ENCODE peak calls at places on chromosome 21, in five cellular contexts. G, X, P, H and T are unnamed samples.

GRCh38 chr21:45937721-45938452 is 43.7 kb upstream of the COL6A1 start:
- DNase-seq in G (no peak), X (no peak), P (no peak), H (no peak), T (no peak)

GRCh38 chr21:28212056-28212455 is 780.6 kb downstream of the LTN1 start:
- DNase-seq in G (no peak), X (no peak), P (no peak), H (no peak), T (no peak)

GRCh38 chr21:46667735-46668380 is 32.4 kb downstream of the PRMT2 start:
- DNase-seq in G (peak; percentile 62), X (peak; percentile 35), P (no peak), H (no peak), T (peak; percentile 74)

GRCh38 chr21:44347911-44348451 is 5.4 kb upstream of the TRPM2 start:
- DNase-seq in G (no peak), X (no peak), P (no peak), H (no peak), T (no peak)

GRCh38 chr21:46454634-46455390 is 3.9 kb upstream of the DIP2A start:
- DNase-seq in G (no peak), X (no peak), P (no peak), H (no peak), T (no peak)

GRCh38 chr21:15850645-15851044 is 120.9 kb downstream of the USP25 start:
- DNase-seq in G (peak; percentile 71), X (no peak), P (no peak), H (no peak), T (no peak)

GRCh38 chr21:17529648-17530047 is 16.8 kb downstream of the CXADR start:
- DNase-seq in G (no peak), X (no peak), P (no peak), H (no peak), T (no peak)

GRCh38 chr21:24045775-24046215 is 1561.5 kb downstream of the MRPL39 start:
- DNase-seq in G (no peak), X (no peak), P (no peak), H (no peak), T (no peak)

GRCh38 chr21:27189870-27190269 is 223.0 kb upstream of the ADAMTS5 start:
- DNase-seq in G (no peak), X (no peak), P (no peak), H (no peak), T (no peak)

GRCh38 chr21:25838809-25839208 is 104.0 kb downstream of the GABPA start:
- DNase-seq in G (no peak), X (no peak), P (no peak), H (no peak), T (no peak)

GRCh38 chr21:41763398-41763931 is 3.4 kb downstream of the RIPK4 start:
- DNase-seq in G (no peak), X (no peak), P (no peak), H (no peak), T (no peak)

GRCh38 chr21:39180429-39181019 is 2.7 kb downstream of the PSMG1 start:
- DNase-seq in G (peak; percentile 23), X (no peak), P (no peak), H (no peak), T (no peak)

GRCh38 chr21:36717901-36718465 is 19.1 kb downstream of the SIM2 start:
- DNase-seq in G (no peak), X (no peak), P (no peak), H (no peak), T (no peak)

GRCh38 chr21:29245104-29245643 is 53.5 kb upstream of the BACH1 start:
- DNase-seq in G (peak; percentile 79), X (no peak), P (peak; percentile 42), H (no peak), T (no peak)

GRCh38 chr21:36692125-36692843 is 6.6 kb upstream of the SIM2 start:
- DNase-seq in G (no peak), X (peak; percentile 48), P (no peak), H (no peak), T (no peak)

GRCh38 chr21:46165099-46165498 is 9.7 kb upstream of the FTCD start:
- DNase-seq in G (no peak), X (no peak), P (no peak), H (no peak), T (no peak)

GRCh38 chr21:45525153-45525909 is 16.9 kb downstream of the SLC19A1 start:
- DNase-seq in G (no peak), X (no peak), P (no peak), H (no peak), T (no peak)

GRCh38 chr21:44397431-44398031 is 44.1 kb downstream of the TRPM2 start:
- DNase-seq in G (no peak), X (no peak), P (no peak), H (no peak), T (peak; percentile 23)

GRCh38 chr21:28537371-28538079 is 455.2 kb downstream of the LTN1 start:
- DNase-seq in G (peak; percentile 84), X (no peak), P (no peak), H (no peak), T (no peak)

DNA sequence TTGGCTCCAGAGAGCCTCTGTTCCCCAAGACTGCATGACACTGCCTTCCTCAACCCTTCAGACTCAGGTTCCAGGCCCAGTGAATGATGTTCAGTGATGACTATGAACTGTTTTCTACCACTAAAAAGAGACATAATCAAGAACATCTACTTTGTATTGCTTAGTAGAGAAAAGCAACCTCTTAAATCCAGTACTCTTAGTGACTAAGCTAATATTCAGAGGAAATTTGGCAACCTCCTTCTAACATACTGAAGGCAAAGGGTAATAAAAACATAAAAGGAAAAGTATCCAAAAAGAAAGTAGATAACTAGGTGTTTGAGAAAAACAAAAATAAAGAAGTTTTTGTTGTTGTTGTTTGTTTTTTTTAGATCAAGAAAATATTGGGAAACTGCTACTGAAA is 153.3 kb upstream of the RUNX1 start:
- DNase-seq in G (peak; percentile 57), X (no peak), P (no peak), H (no peak), T (no peak)
- H2BK12ac ChIP-seq in G (peak overlapping the region; percentile 29), X (no peak overlapping the region), P (no peak overlapping the region), H (no peak overlapping the region), T (no peak overlapping the region)

GRCh38 chr21:14541840-14542495 is 4.1 kb downstream of the SAMSN1 start:
- DNase-seq in G (no peak), X (no peak), P (no peak), H (no peak), T (no peak)
- H2BK12ac ChIP-seq in G (no peak overlapping the region), X (no peak overlapping the region), P (no peak overlapping the region), H (no peak overlapping the region), T (no peak overlapping the region)

GRCh38 chr21:32132911-32133310 is 145.9 kb downstream of the MIS18A start:
- DNase-seq in G (peak; percentile 1), X (no peak), P (no peak), H (no peak), T (no peak)

GRCh38 chr21:32132409-32132808 is 146.4 kb downstream of the MIS18A start:
- DNase-seq in G (no peak), X (no peak), P (no peak), H (no peak), T (peak; percentile 5)

GRCh38 chr21:32131960-32132359 is 146.9 kb downstream of the MIS18A start:
- DNase-seq in G (peak; percentile 25), X (no peak), P (no peak), H (no peak), T (peak; percentile 20)

GRCh38 chr21:32130031-32130891 is 148.6 kb downstream of the MIS18A start:
- DNase-seq in G (no peak), X (no peak), P (no peak), H (no peak), T (no peak)

DNA sequence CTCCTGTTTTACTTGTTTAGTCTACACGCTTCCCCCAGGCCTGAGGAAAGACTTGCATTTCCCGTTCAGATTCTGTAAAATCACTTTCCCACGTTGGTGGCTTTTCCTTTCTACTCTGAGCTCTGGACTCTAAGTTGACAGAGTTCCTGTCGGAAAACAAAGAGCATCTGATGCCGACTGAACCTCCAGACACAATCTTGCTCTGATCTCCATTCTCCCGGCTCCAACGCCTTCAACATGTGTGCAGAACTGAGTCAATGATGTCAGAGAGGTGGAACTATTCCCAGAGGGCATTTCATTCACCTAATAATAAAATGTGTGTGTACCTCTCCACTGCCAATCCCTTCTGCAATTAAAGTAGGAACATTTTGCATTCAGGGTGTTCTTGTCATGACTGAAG is 147.7 kb downstream of the MIS18A start:
- DNase-seq in G (no peak), X (no peak), P (no peak), H (no peak), T (no peak)
- H2BK12ac ChIP-seq in G (no peak overlapping the region), X (no peak overlapping the region), P (no peak overlapping the region), H (no peak overlapping the region), T (no peak overlapping the region)

GRCh38 chr21:35386491-35387079 is 337.5 kb upstream of the RUNX1 start:
- DNase-seq in G (peak; percentile 51), X (no peak), P (no peak), H (no peak), T (no peak)
- H2BK12ac ChIP-seq in G (no peak overlapping the region), X (no peak overlapping the region), P (no peak overlapping the region), H (no peak overlapping the region), T (no peak overlapping the region)

GRCh38 chr21:43313221-43313938 is 113.6 kb downstream of the SIK1 start:
- DNase-seq in G (no peak), X (no peak), P (no peak), H (no peak), T (no peak)
- H2BK12ac ChIP-seq in G (no peak overlapping the region), X (no peak overlapping the region), P (peak overlapping the region; percentile 18), H (peak overlapping the region; percentile 75), T (no peak overlapping the region)

GRCh38 chr21:31611445-31611844 is 48.0 kb upstream of the SOD1 start:
- DNase-seq in G (no peak), X (no peak), P (no peak), H (no peak), T (no peak)
- H2BK12ac ChIP-seq in G (no peak overlapping the region), X (no peak overlapping the region), P (no peak overlapping the region), H (no peak overlapping the region), T (no peak overlapping the region)

GRCh38 chr21:34336756-34337391 is 26.9 kb upstream of the KCNE2 start:
- DNase-seq in G (peak; percentile 27), X (no peak), P (peak; percentile 73), H (no peak), T (no peak)

GRCh38 chr21:34338226-34338625 is 25.6 kb upstream of the KCNE2 start:
- DNase-seq in G (no peak), X (no peak), P (no peak), H (no peak), T (no peak)

GRCh38 chr21:34337741-34338140 is 26.1 kb upstream of the KCNE2 start:
- DNase-seq in G (peak; percentile 14), X (no peak), P (no peak), H (no peak), T (no peak)

GRCh38 chr21:34342476-34342875 is 21.3 kb upstream of the KCNE2 start:
- DNase-seq in G (no peak), X (no peak), P (no peak), H (no peak), T (no peak)

DNA sequence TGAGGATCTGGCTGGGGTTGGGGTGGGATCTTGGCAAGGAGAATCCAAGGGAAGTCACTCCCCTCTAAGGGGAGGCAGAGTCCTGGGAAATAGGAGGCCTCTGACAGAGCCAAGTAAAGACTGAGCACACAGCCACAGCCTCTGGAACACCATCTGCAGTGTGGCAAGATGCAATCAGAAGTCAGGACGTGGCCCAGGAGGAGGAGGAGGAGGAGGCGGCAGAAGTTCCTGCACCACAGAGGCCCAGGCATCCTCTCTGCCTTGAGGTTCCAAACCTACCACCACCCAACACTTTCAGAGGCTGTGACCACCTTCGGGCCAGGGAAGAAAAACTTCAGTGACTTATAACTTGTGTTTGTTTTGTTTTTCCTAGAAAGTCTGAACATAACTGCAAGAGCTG is 23.7 kb upstream of the KCNE2 start:
- DNase-seq in G (no peak), X (no peak), P (no peak), H (no peak), T (no peak)
- H2BK12ac ChIP-seq in G (no peak overlapping the region), X (no peak overlapping the region), P (no peak overlapping the region), H (no peak overlapping the region), T (no peak overlapping the region)